ENCODE peak calls at places on chromosomes 4 and X, in six cellular contexts. R is lower lobe of right lung, Z is PC-3, H is heart right ventricle, Y is colonic mucosa, G is mammary epithelial cell. K is an unnamed sample.

GRCh38 chr4:87188932-87189331 is 31.5 kb downstream of the KLHL8 start:
- DNase-seq in H (no peak), G (no peak), R (no peak), Z (peak), Y (no peak), K (no peak)

GRCh38 chr4:159757471-159757870 is 654.6 kb downstream of the RAPGEF2 start:
- DNase-seq in Y (no peak), R (no peak), G (no peak), H (no peak), Z (no peak), K (no peak)

GRCh38 chrX:53288173-53288572 is 6.8 kb upstream of the IQSEC2 start:
- DNase-seq in Y (no peak), H (peak), G (no peak), R (peak), Z (no peak), K (no peak)

GRCh38 chr4:47383829-47384427 is 79.6 kb downstream of the COMMD8 start:
- DNase-seq in R (no peak), H (no peak), Y (no peak), G (peak), Z (peak), K (no peak)

GRCh38 chr4:67934628-67935027 is 28.7 kb downstream of the TMPRSS11A start:
- DNase-seq in G (peak), R (no peak), Z (no peak), Y (no peak), H (no peak), K (no peak)

GRCh38 chr4:111483375-111484169 is 661.7 kb upstream of the FAM241A start:
- DNase-seq in R (no peak), Z (no peak), Y (no peak), H (no peak), G (no peak), K (no peak)

GRCh38 chr4:147326581-147326980 is 154.3 kb upstream of the EDNRA start:
- DNase-seq in G (no peak), H (no peak), Z (no peak), R (no peak), Y (no peak), K (no peak)

GRCh38 chrX:13473666-13474516 is 95.5 kb upstream of the EGFL6 start:
- DNase-seq in G (no peak), Z (no peak), H (no peak), R (no peak), Y (no peak), K (peak)

GRCh38 chrX:20067709-20068315 is 48.9 kb downstream of the MAP7D2 start:
- DNase-seq in G (peak), Y (peak), H (peak), R (peak), Z (peak), K (peak)

GRCh38 chrX:10769696-10770619 is 149.6 kb upstream of the MID1 start:
- DNase-seq in H (no peak), Z (no peak), G (no peak), Y (no peak), R (no peak), K (no peak)

GRCh38 chrX:11137543-11138139 is 26.5 kb downstream of the HCCS start:
- DNase-seq in Z (peak), H (no peak), G (no peak), R (no peak), Y (no peak), K (no peak)

GRCh38 chrX:133005038-133005437 is 46.6 kb upstream of the HS6ST2 start:
- DNase-seq in R (no peak), Z (peak), G (peak), H (no peak), Y (no peak), K (no peak)

GRCh38 chr4:52036875-52037274 is 1.2 kb downstream of the SGCB start:
- DNase-seq in Z (no peak), R (no peak), H (no peak), Y (no peak), G (no peak), K (no peak)

GRCh38 chr4:65502151-65502691 is 168.1 kb downstream of the EPHA5 start:
- DNase-seq in R (no peak), Y (no peak), Z (peak), H (no peak), G (peak), K (no peak)

GRCh38 chr4:109179089-109179488 is 123.4 kb downstream of the COL25A1 start:
- DNase-seq in R (no peak), H (no peak), G (no peak), Z (no peak), Y (no peak), K (no peak)

GRCh38 chrX:16992411-16992810 is 46.0 kb downstream of the REPS2 start:
- DNase-seq in R (no peak), Y (no peak), G (no peak), H (no peak), Z (no peak), K (no peak)

GRCh38 chr4:6252051-6252450 is 17.6 kb upstream of the WFS1 start:
- DNase-seq in H (no peak), Z (no peak), R (peak), Y (no peak), G (no peak), K (no peak)

GRCh38 chr4:186927624-186928023 is 204.0 kb upstream of the FAT1 start:
- DNase-seq in G (no peak), Y (no peak), R (no peak), H (no peak), Z (no peak), K (no peak)

GRCh38 chr4:7428261-7429068 is 6.3 kb downstream of the PSAPL1 start:
- DNase-seq in H (no peak), Z (no peak), G (no peak), R (peak), Y (no peak), K (peak)

GRCh38 chrX:10990418-10990817 is 120.7 kb upstream of the HCCS start:
- DNase-seq in G (no peak), Z (no peak), H (no peak), Y (no peak), R (no peak), K (no peak)

GRCh38 chr4:140344621-140345020 is 28.8 kb upstream of the SCOC start:
- DNase-seq in Y (no peak), H (no peak), R (no peak), Z (no peak), G (no peak), K (no peak)

GRCh38 chr4:82515705-82516104 is 46.1 kb downstream of the TMEM150C start:
- DNase-seq in G (peak), H (peak), R (no peak), Z (peak), Y (no peak), K (peak)

GRCh38 chrX:85569691-85570090 is 190.2 kb upstream of the POF1B start:
- DNase-seq in Y (no peak), Z (no peak), G (no peak), H (no peak), R (no peak), K (no peak)

GRCh38 chrX:38561951-38562719 is 793 bp downstream of the TSPAN7 start:
- DNase-seq in Z (no peak), R (peak), G (no peak), H (peak), Y (peak), K (peak)
- H3K4me3 ChIP-seq in Z (peak), R (peak), G (peak), H (peak), Y (peak), K (peak)

GRCh38 chrX:66015152-66015827 is 24.6 kb downstream of the VSIG4 start:
- DNase-seq in Z (no peak), R (peak), G (no peak), H (peak), Y (no peak), K (no peak)

GRCh38 chrX:66016905-66017658 is 22.8 kb downstream of the VSIG4 start:
- DNase-seq in H (no peak), R (no peak), Z (no peak), G (no peak), Y (no peak), K (no peak)

GRCh38 chrX:66014560-66014959 is 25.3 kb downstream of the VSIG4 start:
- DNase-seq in G (no peak), Z (no peak), H (no peak), R (no peak), Y (no peak), K (no peak)

GRCh38 chrX:66017659-66018170 is 22.2 kb downstream of the VSIG4 start:
- DNase-seq in R (no peak), Y (peak), H (no peak), G (no peak), Z (no peak), K (no peak)

DNA sequence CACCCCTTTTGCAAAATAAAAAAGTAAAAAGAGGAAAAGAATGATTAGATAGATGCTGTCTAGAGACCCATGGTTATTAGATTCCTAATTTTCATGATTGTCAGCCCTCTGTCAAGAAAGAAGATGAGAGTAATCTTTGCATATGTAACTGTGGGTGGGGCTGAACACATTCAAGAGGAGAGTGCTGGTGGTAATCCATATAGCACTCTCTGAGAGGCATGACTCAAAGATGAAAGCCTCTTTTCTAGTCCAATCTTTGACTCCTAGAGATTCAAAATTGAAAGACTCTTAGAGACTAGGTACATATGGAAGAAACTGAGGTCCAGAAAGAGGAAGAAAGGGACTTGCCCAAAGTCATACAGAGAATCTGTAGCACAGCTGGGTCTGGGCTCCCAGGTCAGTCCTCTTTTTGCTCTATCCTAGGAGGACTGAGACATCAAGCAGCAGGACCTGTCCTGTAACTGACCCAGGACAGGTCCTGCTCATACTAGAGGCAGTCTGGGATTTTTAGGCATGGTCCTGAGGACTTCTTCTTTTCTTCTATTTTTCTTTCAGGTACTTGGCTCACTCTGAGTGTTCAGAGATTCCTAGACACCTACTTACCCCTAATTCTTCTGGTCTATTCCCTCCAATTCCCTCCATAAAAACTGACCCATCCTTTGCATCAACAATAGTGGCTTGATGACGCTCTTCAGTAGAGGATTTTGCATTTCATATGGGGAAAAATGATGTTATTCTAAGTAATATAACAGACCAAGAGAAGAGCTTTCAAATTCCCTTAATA is 23.8 kb downstream of the VSIG4 start:
- DNase-seq in G (no peak), Y (no peak), Z (no peak), R (no peak), H (no peak), K (no peak)
- H3K4me3 ChIP-seq in G (no peak), Y (no peak), Z (no peak), R (peak), H (no peak), K (no peak)

GRCh38 chr4:120922390-120923200 is at the start of gene PRDM5:
- DNase-seq in G (peak), Z (peak), R (peak), Y (peak), H (peak), K (peak)

GRCh38 chr4:120920666-120921065 is 1.9 kb downstream of the PRDM5 start:
- DNase-seq in G (no peak), H (no peak), R (no peak), Z (no peak), Y (no peak), K (no peak)

GRCh38 chr4:120924931-120925330 is 2.4 kb upstream of the PRDM5 start:
- DNase-seq in Y (no peak), Z (peak), R (no peak), H (no peak), G (no peak), K (no peak)

GRCh38 chr4:120921456-120922389 is 803 bp downstream of the PRDM5 start:
- DNase-seq in Z (peak), G (peak), Y (peak), R (peak), H (peak), K (peak)

DNA sequence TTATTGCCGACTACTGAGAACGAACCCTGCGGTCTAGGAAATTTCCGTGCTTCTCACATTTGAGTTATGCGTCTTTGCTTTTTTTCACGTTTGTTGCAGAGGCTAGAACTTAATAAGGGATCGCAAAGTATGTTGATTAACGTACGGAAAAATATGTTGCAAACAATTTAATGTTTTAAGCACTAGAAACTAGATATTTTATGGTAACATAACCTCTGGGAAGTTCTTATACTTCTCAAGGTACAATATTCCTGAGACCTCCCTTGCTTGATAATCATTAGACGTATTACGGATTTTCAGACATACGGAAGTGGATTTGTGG is 636 bp upstream of the PRDM5 start:
- DNase-seq in H (no peak), G (no peak), Y (no peak), R (no peak), Z (no peak), K (no peak)
- H3K4me3 ChIP-seq in H (peak), G (peak), Y (peak), R (peak), Z (peak), K (peak)

GRCh38 chr4:155854597-155855226 is 11.4 kb downstream of the ASIC5 start:
- DNase-seq in Y (no peak), G (no peak), H (no peak), Z (no peak), R (no peak), K (no peak)
- H3K4me3 ChIP-seq in Y (no peak), G (no peak), H (no peak), Z (no peak), R (no peak), K (no peak)

GRCh38 chrX:40176256-40176978 is 78.7 kb upstream of the BCOR start:
- DNase-seq in R (peak), H (peak), Y (peak), Z (peak), G (no peak), K (peak)
- H3K4me3 ChIP-seq in R (peak), H (peak), Y (peak), Z (peak), G (peak), K (peak)

GRCh38 chr4:2819244-2820215 is 24.1 kb upstream of the ADD1 start:
- DNase-seq in G (no peak), R (peak), Z (no peak), H (no peak), Y (no peak), K (no peak)
- H3K4me3 ChIP-seq in G (no peak), R (no peak), Z (peak), H (no peak), Y (no peak), K (no peak)